ENCODE peak calls at places on chromosome 10, in seven cellular contexts. One of them, this sample, is unnamed.

GRCh38 chr10:60726253-60726652 is 52.0 kb upstream of the CDK1 start:
- DNase-seq in OCI-LY7: no peak
- DNase-seq in GM10248: no peak
- DNase-seq in CD4-positive, alpha-beta T cell: no peak
- DNase-seq in MM.1S: no peak
- DNase-seq in mesothelial cell of epicardium: no peak
- DNase-seq in fibroblast of lung: no peak
- DNase-seq in this sample: no peak

GRCh38 chr10:113880236-113880635 is 25.8 kb downstream of the NHLRC2 start:
- DNase-seq in mesothelial cell of epicardium: no peak
- DNase-seq in OCI-LY7: no peak
- DNase-seq in GM10248: no peak
- DNase-seq in CD4-positive, alpha-beta T cell: no peak
- DNase-seq in MM.1S: no peak
- DNase-seq in fibroblast of lung: peak
- DNase-seq in this sample: no peak

GRCh38 chr10:112361951-112362770 is 11.8 kb upstream of the ACSL5 start:
- DNase-seq in CD4-positive, alpha-beta T cell: no peak
- DNase-seq in fibroblast of lung: peak
- DNase-seq in OCI-LY7: no peak
- DNase-seq in MM.1S: no peak
- DNase-seq in GM10248: no peak
- DNase-seq in mesothelial cell of epicardium: no peak
- DNase-seq in this sample: peak

GRCh38 chr10:46309511-46310142 is 22.8 kb downstream of the ANTXRL start:
- DNase-seq in MM.1S: no peak
- DNase-seq in GM10248: no peak
- DNase-seq in mesothelial cell of epicardium: no peak
- DNase-seq in OCI-LY7: no peak
- DNase-seq in CD4-positive, alpha-beta T cell: no peak
- DNase-seq in fibroblast of lung: no peak
- DNase-seq in this sample: no peak

GRCh38 chr10:75395955-75396860 is 5.4 kb downstream of the ZNF503 start:
- DNase-seq in mesothelial cell of epicardium: peak
- DNase-seq in fibroblast of lung: peak
- DNase-seq in CD4-positive, alpha-beta T cell: no peak
- DNase-seq in GM10248: no peak
- DNase-seq in MM.1S: no peak
- DNase-seq in OCI-LY7: no peak
- DNase-seq in this sample: peak

GRCh38 chr10:87921934-87922688 is 58.7 kb downstream of the PTEN start:
- DNase-seq in GM10248: no peak
- DNase-seq in mesothelial cell of epicardium: no peak
- DNase-seq in fibroblast of lung: no peak
- DNase-seq in MM.1S: no peak
- DNase-seq in CD4-positive, alpha-beta T cell: no peak
- DNase-seq in OCI-LY7: no peak
- DNase-seq in this sample: no peak

GRCh38 chr10:79602953-79603352 is 7.8 kb upstream of the SFTPA1 start:
- DNase-seq in GM10248: no peak
- DNase-seq in MM.1S: peak
- DNase-seq in OCI-LY7: peak
- DNase-seq in mesothelial cell of epicardium: no peak
- DNase-seq in fibroblast of lung: no peak
- DNase-seq in CD4-positive, alpha-beta T cell: no peak
- DNase-seq in this sample: no peak

GRCh38 chr10:113127285-113128283 is 177.5 kb downstream of the TCF7L2 start:
- DNase-seq in mesothelial cell of epicardium: no peak
- DNase-seq in CD4-positive, alpha-beta T cell: no peak
- DNase-seq in GM10248: no peak
- DNase-seq in MM.1S: no peak
- DNase-seq in OCI-LY7: no peak
- DNase-seq in fibroblast of lung: no peak
- DNase-seq in this sample: no peak

GRCh38 chr10:106515206-106515790 is 649.2 kb downstream of the SORCS1 start:
- DNase-seq in GM10248: no peak
- DNase-seq in OCI-LY7: no peak
- DNase-seq in CD4-positive, alpha-beta T cell: no peak
- DNase-seq in fibroblast of lung: peak
- DNase-seq in mesothelial cell of epicardium: no peak
- DNase-seq in MM.1S: no peak
- DNase-seq in this sample: peak

GRCh38 chr10:34384363-34384762 is 430.7 kb downstream of the PARD3 start:
- DNase-seq in MM.1S: no peak
- DNase-seq in fibroblast of lung: no peak
- DNase-seq in mesothelial cell of epicardium: no peak
- DNase-seq in GM10248: no peak
- DNase-seq in OCI-LY7: no peak
- DNase-seq in CD4-positive, alpha-beta T cell: no peak
- DNase-seq in this sample: peak

GRCh38 chr10:93874309-93875031 is 19.3 kb upstream of the SLC35G1 start:
- DNase-seq in OCI-LY7: no peak
- DNase-seq in fibroblast of lung: no peak
- DNase-seq in MM.1S: no peak
- DNase-seq in CD4-positive, alpha-beta T cell: no peak
- DNase-seq in mesothelial cell of epicardium: no peak
- DNase-seq in GM10248: no peak
- DNase-seq in this sample: no peak

GRCh38 chr10:26706206-26706605 is 8.7 kb downstream of the PDSS1 start:
- DNase-seq in mesothelial cell of epicardium: no peak
- DNase-seq in CD4-positive, alpha-beta T cell: no peak
- DNase-seq in MM.1S: no peak
- DNase-seq in GM10248: no peak
- DNase-seq in OCI-LY7: no peak
- DNase-seq in fibroblast of lung: no peak
- DNase-seq in this sample: no peak

GRCh38 chr10:130411496-130412070 is 275.4 kb downstream of the GLRX3 start:
- DNase-seq in MM.1S: no peak
- DNase-seq in fibroblast of lung: no peak
- DNase-seq in GM10248: no peak
- DNase-seq in OCI-LY7: no peak
- DNase-seq in CD4-positive, alpha-beta T cell: no peak
- DNase-seq in mesothelial cell of epicardium: no peak
- DNase-seq in this sample: no peak

GRCh38 chr10:33509231-33509871 is 174.9 kb upstream of the NRP1 start:
- DNase-seq in GM10248: peak
- DNase-seq in CD4-positive, alpha-beta T cell: no peak
- DNase-seq in mesothelial cell of epicardium: peak
- DNase-seq in OCI-LY7: no peak
- DNase-seq in fibroblast of lung: peak
- DNase-seq in MM.1S: no peak
- DNase-seq in this sample: peak

GRCh38 chr10:103123282-103124033 is 69.6 kb downstream of the NT5C2 start:
- DNase-seq in fibroblast of lung: no peak
- DNase-seq in MM.1S: no peak
- DNase-seq in GM10248: no peak
- DNase-seq in CD4-positive, alpha-beta T cell: no peak
- DNase-seq in OCI-LY7: no peak
- DNase-seq in mesothelial cell of epicardium: no peak
- DNase-seq in this sample: no peak

GRCh38 chr10:86350897-86351296 is 15.7 kb downstream of the GRID1 start:
- DNase-seq in MM.1S: no peak
- DNase-seq in CD4-positive, alpha-beta T cell: no peak
- DNase-seq in GM10248: no peak
- DNase-seq in fibroblast of lung: no peak
- DNase-seq in mesothelial cell of epicardium: no peak
- DNase-seq in OCI-LY7: no peak
- DNase-seq in this sample: peak

GRCh38 chr10:45428611-45429510 is 54.8 kb downstream of the ALOX5 start:
- DNase-seq in OCI-LY7: no peak
- DNase-seq in GM10248: no peak
- DNase-seq in CD4-positive, alpha-beta T cell: no peak
- DNase-seq in mesothelial cell of epicardium: no peak
- DNase-seq in MM.1S: no peak
- DNase-seq in fibroblast of lung: no peak
- DNase-seq in this sample: no peak

GRCh38 chr10:131849591-131850489 is 51.0 kb upstream of the PPP2R2D start:
- DNase-seq in fibroblast of lung: no peak
- DNase-seq in MM.1S: no peak
- DNase-seq in CD4-positive, alpha-beta T cell: no peak
- DNase-seq in OCI-LY7: no peak
- DNase-seq in GM10248: no peak
- DNase-seq in mesothelial cell of epicardium: peak
- DNase-seq in this sample: no peak

GRCh38 chr10:112797221-112797620 is 152.8 kb upstream of the TCF7L2 start:
- DNase-seq in MM.1S: no peak
- DNase-seq in CD4-positive, alpha-beta T cell: no peak
- DNase-seq in mesothelial cell of epicardium: peak
- DNase-seq in fibroblast of lung: no peak
- DNase-seq in GM10248: no peak
- DNase-seq in OCI-LY7: no peak
- DNase-seq in this sample: no peak

GRCh38 chr10:59088912-59089573 is 87.4 kb upstream of the PHYHIPL start:
- DNase-seq in CD4-positive, alpha-beta T cell: no peak
- DNase-seq in MM.1S: no peak
- DNase-seq in mesothelial cell of epicardium: no peak
- DNase-seq in fibroblast of lung: no peak
- DNase-seq in OCI-LY7: no peak
- DNase-seq in GM10248: no peak
- DNase-seq in this sample: no peak

GRCh38 chr10:114550756-114551290 is 107.3 kb downstream of the ABLIM1 start:
- DNase-seq in mesothelial cell of epicardium: no peak
- DNase-seq in OCI-LY7: peak
- DNase-seq in fibroblast of lung: peak
- DNase-seq in GM10248: no peak
- DNase-seq in CD4-positive, alpha-beta T cell: no peak
- DNase-seq in MM.1S: peak
- DNase-seq in this sample: peak

GRCh38 chr10:125709553-125710266 is 9.8 kb upstream of the EDRF1 start:
- DNase-seq in OCI-LY7: no peak
- DNase-seq in MM.1S: no peak
- DNase-seq in GM10248: no peak
- DNase-seq in fibroblast of lung: peak
- DNase-seq in mesothelial cell of epicardium: no peak
- DNase-seq in CD4-positive, alpha-beta T cell: no peak
- DNase-seq in this sample: no peak

GRCh38 chr10:123135415-123136141 is at the start of gene HMX3:
- DNase-seq in OCI-LY7: no peak
- DNase-seq in fibroblast of lung: no peak
- DNase-seq in GM10248: peak
- DNase-seq in CD4-positive, alpha-beta T cell: no peak
- DNase-seq in mesothelial cell of epicardium: no peak
- DNase-seq in MM.1S: no peak
- DNase-seq in this sample: no peak

GRCh38 chr10:126847666-126848065 is 57.6 kb upstream of the DOCK1 start:
- DNase-seq in GM10248: no peak
- DNase-seq in MM.1S: no peak
- DNase-seq in OCI-LY7: no peak
- DNase-seq in mesothelial cell of epicardium: no peak
- DNase-seq in fibroblast of lung: no peak
- DNase-seq in CD4-positive, alpha-beta T cell: no peak
- DNase-seq in this sample: no peak

GRCh38 chr10:126846469-126846868 is 58.8 kb upstream of the DOCK1 start:
- DNase-seq in fibroblast of lung: no peak
- DNase-seq in GM10248: no peak
- DNase-seq in CD4-positive, alpha-beta T cell: no peak
- DNase-seq in OCI-LY7: no peak
- DNase-seq in mesothelial cell of epicardium: no peak
- DNase-seq in MM.1S: no peak
- DNase-seq in this sample: no peak

GRCh38 chr10:126849646-126850045 is 55.6 kb upstream of the DOCK1 start:
- DNase-seq in fibroblast of lung: no peak
- DNase-seq in OCI-LY7: no peak
- DNase-seq in mesothelial cell of epicardium: no peak
- DNase-seq in MM.1S: no peak
- DNase-seq in GM10248: no peak
- DNase-seq in CD4-positive, alpha-beta T cell: no peak
- DNase-seq in this sample: no peak

GRCh38 chr10:126844406-126844805 is 60.8 kb upstream of the DOCK1 start:
- DNase-seq in MM.1S: no peak
- DNase-seq in mesothelial cell of epicardium: no peak
- DNase-seq in OCI-LY7: no peak
- DNase-seq in fibroblast of lung: peak
- DNase-seq in GM10248: no peak
- DNase-seq in CD4-positive, alpha-beta T cell: no peak
- DNase-seq in this sample: no peak

DNA sequence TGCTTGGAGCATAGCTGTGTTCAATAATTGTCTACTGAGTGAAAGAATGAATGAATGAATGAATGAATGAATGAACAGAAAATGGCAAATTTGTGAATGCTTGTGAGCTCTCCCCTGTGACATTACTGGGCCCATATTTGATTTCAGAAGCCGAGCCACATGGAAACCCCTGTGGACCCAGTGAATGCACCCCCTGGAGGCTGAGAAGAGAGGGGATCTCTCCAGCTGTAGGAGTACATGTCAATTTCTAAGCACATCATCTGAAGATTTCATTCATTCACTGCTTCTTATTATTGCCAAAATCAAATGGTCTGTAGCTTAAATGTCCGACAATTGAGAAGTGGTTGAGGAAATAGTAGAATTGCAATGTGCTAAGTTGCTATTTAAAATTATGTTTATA is 58.3 kb upstream of the DOCK1 start:
- DNase-seq in fibroblast of lung: no peak
- DNase-seq in CD4-positive, alpha-beta T cell: no peak
- DNase-seq in MM.1S: no peak
- DNase-seq in mesothelial cell of epicardium: no peak
- DNase-seq in OCI-LY7: no peak
- DNase-seq in GM10248: no peak
- DNase-seq in this sample: no peak
- TF ChIP-seq CTCF in fibroblast of lung: no peak
- TF ChIP-seq CTCF in CD4-positive, alpha-beta T cell: no peak
- TF ChIP-seq CTCF in MM.1S: no peak
- TF ChIP-seq CTCF in mesothelial cell of epicardium: no peak
- TF ChIP-seq CTCF in OCI-LY7: no peak
- TF ChIP-seq CTCF in GM10248: no peak
- TF ChIP-seq CTCF in this sample: no peak

GRCh38 chr10:72830625-72831024 is 62.9 kb upstream of the OIT3 start:
- DNase-seq in GM10248: no peak
- DNase-seq in MM.1S: no peak
- DNase-seq in fibroblast of lung: no peak
- DNase-seq in CD4-positive, alpha-beta T cell: no peak
- DNase-seq in OCI-LY7: no peak
- DNase-seq in mesothelial cell of epicardium: no peak
- DNase-seq in this sample: no peak
- TF ChIP-seq CTCF in GM10248: no peak
- TF ChIP-seq CTCF in MM.1S: no peak
- TF ChIP-seq CTCF in fibroblast of lung: no peak
- TF ChIP-seq CTCF in CD4-positive, alpha-beta T cell: no peak
- TF ChIP-seq CTCF in OCI-LY7: no peak
- TF ChIP-seq CTCF in mesothelial cell of epicardium: no peak
- TF ChIP-seq CTCF in this sample: no peak

DNA sequence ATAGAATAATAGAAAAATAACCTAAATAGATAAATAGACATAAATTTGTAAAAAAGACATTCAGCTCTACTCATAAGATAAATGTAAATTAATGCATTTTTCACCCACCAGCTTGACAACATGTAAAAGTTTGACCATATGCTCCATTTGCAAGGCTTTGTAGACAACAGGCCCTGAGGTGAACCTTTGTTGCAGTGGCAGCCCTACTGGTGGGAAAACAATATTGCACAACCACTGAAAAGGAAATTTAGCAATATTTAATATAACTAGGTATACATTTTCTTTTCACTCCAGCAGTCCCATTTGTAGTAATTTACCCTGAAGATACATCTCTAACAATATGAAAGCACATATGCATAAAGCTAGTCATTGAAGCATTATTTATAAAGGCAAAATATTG is 39.0 kb upstream of the ADRA2A start:
- DNase-seq in OCI-LY7: peak
- DNase-seq in GM10248: no peak
- DNase-seq in MM.1S: no peak
- DNase-seq in CD4-positive, alpha-beta T cell: no peak
- DNase-seq in fibroblast of lung: no peak
- DNase-seq in mesothelial cell of epicardium: no peak
- DNase-seq in this sample: no peak
- TF ChIP-seq CTCF in OCI-LY7: peak
- TF ChIP-seq CTCF in GM10248: no peak
- TF ChIP-seq CTCF in MM.1S: peak
- TF ChIP-seq CTCF in CD4-positive, alpha-beta T cell: no peak
- TF ChIP-seq CTCF in fibroblast of lung: peak
- TF ChIP-seq CTCF in mesothelial cell of epicardium: peak
- TF ChIP-seq CTCF in this sample: no peak

GRCh38 chr10:43249962-43250624 is 16.8 kb downstream of the RASGEF1A start:
- DNase-seq in CD4-positive, alpha-beta T cell: no peak
- DNase-seq in OCI-LY7: no peak
- DNase-seq in GM10248: no peak
- DNase-seq in fibroblast of lung: no peak
- DNase-seq in MM.1S: no peak
- DNase-seq in mesothelial cell of epicardium: peak
- DNase-seq in this sample: no peak
- TF ChIP-seq CTCF in CD4-positive, alpha-beta T cell: no peak
- TF ChIP-seq CTCF in OCI-LY7: no peak
- TF ChIP-seq CTCF in GM10248: no peak
- TF ChIP-seq CTCF in fibroblast of lung: no peak
- TF ChIP-seq CTCF in MM.1S: no peak
- TF ChIP-seq CTCF in mesothelial cell of epicardium: no peak
- TF ChIP-seq CTCF in this sample: no peak

This sample was measured in thyroid gland.